ENCODE peak calls at places on chromosome 6, in eight cellular contexts. One of them, this sample, is unnamed.

GRCh38 chr6:117226778-117227177 is 38.6 kb upstream of the VGLL2 start:
- DNase-seq in NCI-H1417 treated with DMSO at 0.1 percent for 48 hours: no peak
- DNase-seq in AG10803: no peak
- DNase-seq in LoVo: no peak
- DNase-seq in lower leg skin: no peak
- DNase-seq in NCI-H1694: no peak
- DNase-seq in NCI-H524 treated with DMSO at 0.1 percent for 48 hours: no peak
- DNase-seq in GDM1: no peak
- DNase-seq in this sample: no peak

GRCh38 chr6:111258615-111259088 is 171.3 kb downstream of the SLC16A10 start:
- DNase-seq in NCI-H1417 treated with DMSO at 0.1 percent for 48 hours: no peak
- DNase-seq in AG10803: peak
- DNase-seq in LoVo: no peak
- DNase-seq in lower leg skin: no peak
- DNase-seq in NCI-H1694: no peak
- DNase-seq in NCI-H524 treated with DMSO at 0.1 percent for 48 hours: no peak
- DNase-seq in GDM1: no peak
- DNase-seq in this sample: no peak

GRCh38 chr6:148251286-148251685 is 91.4 kb upstream of the SASH1 start:
- DNase-seq in NCI-H1417 treated with DMSO at 0.1 percent for 48 hours: no peak
- DNase-seq in AG10803: peak
- DNase-seq in LoVo: peak
- DNase-seq in lower leg skin: no peak
- DNase-seq in NCI-H1694: no peak
- DNase-seq in NCI-H524 treated with DMSO at 0.1 percent for 48 hours: peak
- DNase-seq in GDM1: no peak
- DNase-seq in this sample: no peak

GRCh38 chr6:41636803-41637178 is 1.5 kb upstream of the MDFI start:
- DNase-seq in NCI-H1417 treated with DMSO at 0.1 percent for 48 hours: no peak
- DNase-seq in AG10803: no peak
- DNase-seq in LoVo: peak
- DNase-seq in lower leg skin: peak
- DNase-seq in NCI-H1694: no peak
- DNase-seq in NCI-H524 treated with DMSO at 0.1 percent for 48 hours: no peak
- DNase-seq in GDM1: no peak
- DNase-seq in this sample: no peak

GRCh38 chr6:128415387-128415786 is 105.0 kb downstream of the PTPRK start:
- DNase-seq in NCI-H1417 treated with DMSO at 0.1 percent for 48 hours: no peak
- DNase-seq in AG10803: no peak
- DNase-seq in LoVo: no peak
- DNase-seq in lower leg skin: no peak
- DNase-seq in NCI-H1694: no peak
- DNase-seq in NCI-H524 treated with DMSO at 0.1 percent for 48 hours: peak
- DNase-seq in GDM1: no peak
- DNase-seq in this sample: no peak

GRCh38 chr6:150600003-150600301 is 267 bp downstream of the PLEKHG1 start:
- DNase-seq in NCI-H1417 treated with DMSO at 0.1 percent for 48 hours: no peak
- DNase-seq in AG10803: no peak
- DNase-seq in LoVo: no peak
- DNase-seq in lower leg skin: no peak
- DNase-seq in NCI-H1694: no peak
- DNase-seq in NCI-H524 treated with DMSO at 0.1 percent for 48 hours: no peak
- DNase-seq in GDM1: no peak
- DNase-seq in this sample: no peak

GRCh38 chr6:35042451-35042850 is 98.7 kb downstream of the TCP11 start:
- DNase-seq in NCI-H1417 treated with DMSO at 0.1 percent for 48 hours: no peak
- DNase-seq in AG10803: no peak
- DNase-seq in LoVo: no peak
- DNase-seq in lower leg skin: no peak
- DNase-seq in NCI-H1694: no peak
- DNase-seq in NCI-H524 treated with DMSO at 0.1 percent for 48 hours: no peak
- DNase-seq in GDM1: no peak
- DNase-seq in this sample: no peak

GRCh38 chr6:135759831-135760230 is 91.7 kb upstream of the PDE7B start:
- DNase-seq in NCI-H1417 treated with DMSO at 0.1 percent for 48 hours: no peak
- DNase-seq in AG10803: no peak
- DNase-seq in LoVo: peak
- DNase-seq in lower leg skin: no peak
- DNase-seq in NCI-H1694: no peak
- DNase-seq in NCI-H524 treated with DMSO at 0.1 percent for 48 hours: no peak
- DNase-seq in GDM1: no peak
- DNase-seq in this sample: no peak

GRCh38 chr6:155108070-155108815 is 113.1 kb downstream of the TIAM2 start:
- DNase-seq in NCI-H1417 treated with DMSO at 0.1 percent for 48 hours: no peak
- DNase-seq in AG10803: no peak
- DNase-seq in LoVo: no peak
- DNase-seq in lower leg skin: no peak
- DNase-seq in NCI-H1694: no peak
- DNase-seq in NCI-H524 treated with DMSO at 0.1 percent for 48 hours: peak
- DNase-seq in GDM1: no peak
- DNase-seq in this sample: no peak

GRCh38 chr6:89644864-89645263 is 6.3 kb upstream of the LYRM2 start:
- DNase-seq in NCI-H1417 treated with DMSO at 0.1 percent for 48 hours: no peak
- DNase-seq in AG10803: no peak
- DNase-seq in LoVo: no peak
- DNase-seq in lower leg skin: no peak
- DNase-seq in NCI-H1694: no peak
- DNase-seq in NCI-H524 treated with DMSO at 0.1 percent for 48 hours: no peak
- DNase-seq in GDM1: no peak
- DNase-seq in this sample: no peak

GRCh38 chr6:20819774-20820400 is 285.6 kb downstream of the CDKAL1 start:
- DNase-seq in NCI-H1417 treated with DMSO at 0.1 percent for 48 hours: no peak
- DNase-seq in AG10803: no peak
- DNase-seq in LoVo: no peak
- DNase-seq in lower leg skin: no peak
- DNase-seq in NCI-H1694: no peak
- DNase-seq in NCI-H524 treated with DMSO at 0.1 percent for 48 hours: no peak
- DNase-seq in GDM1: no peak
- DNase-seq in this sample: no peak

GRCh38 chr6:149651056-149651455 is 2.5 kb upstream of the KATNA1 start:
- DNase-seq in NCI-H1417 treated with DMSO at 0.1 percent for 48 hours: no peak
- DNase-seq in AG10803: no peak
- DNase-seq in LoVo: no peak
- DNase-seq in lower leg skin: no peak
- DNase-seq in NCI-H1694: no peak
- DNase-seq in NCI-H524 treated with DMSO at 0.1 percent for 48 hours: no peak
- DNase-seq in GDM1: no peak
- DNase-seq in this sample: no peak

This sample was measured in BE2C.